ENCODE peak calls at places on chromosome 13, in five cellular contexts. M is IMR-90, H is GM12878, U is SK-N-SH, Z is K562. Y is an unnamed sample.

GRCh38 chr13:47843005-47843404 is 158.1 kb downstream of the SUCLA2 start:
- DNase-seq in M (no peak), H (no peak), U (no peak), Z (no peak), Y (no peak)

GRCh38 chr13:29436721-29437250 is 158.7 kb downstream of the SLC7A1 start:
- DNase-seq in M (no peak), H (no peak), U (no peak), Z (no peak), Y (no peak)

GRCh38 chr13:50401721-50402510 is 386.7 kb downstream of the KCNRG start:
- DNase-seq in M (peak), H (no peak), U (no peak), Z (no peak), Y (no peak)

GRCh38 chr13:53069800-53070199 is 41.2 kb downstream of the OLFM4 start:
- DNase-seq in M (no peak), H (no peak), U (no peak), Z (no peak), Y (no peak)

GRCh38 chr13:28494537-28494860 is 429 bp downstream of the FLT1 start:
- DNase-seq in M (no peak), H (no peak), U (no peak), Z (no peak), Y (no peak)

GRCh38 chr13:95588721-95589120 is 36.2 kb downstream of the CLDN10 start:
- DNase-seq in M (peak), H (no peak), U (no peak), Z (no peak), Y (no peak)

GRCh38 chr13:81781471-81781870 is 1440.5 kb upstream of the SPRY2 start:
- DNase-seq in M (no peak), H (no peak), U (no peak), Z (no peak), Y (no peak)

GRCh38 chr13:28494861-28495585 is at the start of gene FLT1:
- DNase-seq in M (peak), H (no peak), U (peak), Z (no peak), Y (no peak)

GRCh38 chr13:114079601-114080536 is 52.6 kb downstream of the RASA3 start:
- DNase-seq in M (no peak), H (no peak), U (no peak), Z (no peak), Y (no peak)

GRCh38 chr13:20988909-20989735 is 72.3 kb downstream of the LATS2 start:
- DNase-seq in M (no peak), H (no peak), U (no peak), Z (no peak), Y (no peak)

GRCh38 chr13:23992722-23993438 is 95.6 kb upstream of the C1QTNF9B start:
- DNase-seq in M (no peak), H (no peak), U (no peak), Z (no peak), Y (no peak)

GRCh38 chr13:92721610-92722009 is 505.0 kb upstream of the GPC6 start:
- DNase-seq in M (no peak), H (no peak), U (no peak), Z (no peak), Y (no peak)

GRCh38 chr13:113291997-113292862 is 4.8 kb upstream of the LAMP1 start:
- DNase-seq in M (peak), H (no peak), U (peak), Z (peak), Y (no peak)

GRCh38 chr13:20439261-20439660 is 86.4 kb downstream of the CRYL1 start:
- DNase-seq in M (no peak), H (no peak), U (no peak), Z (no peak), Y (no peak)

GRCh38 chr13:95605426-95606125 is 38.9 kb downstream of the DZIP1 start:
- DNase-seq in M (no peak), H (no peak), U (no peak), Z (no peak), Y (no peak)

GRCh38 chr13:48853381-48854102 is 122.2 kb upstream of the FNDC3A start:
- DNase-seq in M (peak), H (no peak), U (no peak), Z (no peak), Y (no peak)

GRCh38 chr13:49399801-49400472 is 43.9 kb downstream of the CAB39L start:
- DNase-seq in M (no peak), H (no peak), U (no peak), Z (no peak), Y (no peak)

GRCh38 chr13:74230984-74231443 is 96.8 kb upstream of the KLF12 start:
- DNase-seq in M (no peak), H (no peak), U (no peak), Z (no peak), Y (no peak)

GRCh38 chr13:112142401-112142930 is 75.5 kb downstream of the SOX1 start:
- DNase-seq in M (no peak), H (no peak), U (no peak), Z (no peak), Y (no peak)

GRCh38 chr13:112141643-112142400 is 74.9 kb downstream of the SOX1 start:
- DNase-seq in M (no peak), H (no peak), U (no peak), Z (no peak), Y (no peak)

GRCh38 chr13:112143753-112144615 is 77.0 kb downstream of the SOX1 start:
- DNase-seq in M (no peak), H (no peak), U (no peak), Z (no peak), Y (no peak)

GRCh38 chr13:112144616-112145220 is 77.8 kb downstream of the SOX1 start:
- DNase-seq in M (no peak), H (no peak), U (no peak), Z (no peak), Y (no peak)

DNA sequence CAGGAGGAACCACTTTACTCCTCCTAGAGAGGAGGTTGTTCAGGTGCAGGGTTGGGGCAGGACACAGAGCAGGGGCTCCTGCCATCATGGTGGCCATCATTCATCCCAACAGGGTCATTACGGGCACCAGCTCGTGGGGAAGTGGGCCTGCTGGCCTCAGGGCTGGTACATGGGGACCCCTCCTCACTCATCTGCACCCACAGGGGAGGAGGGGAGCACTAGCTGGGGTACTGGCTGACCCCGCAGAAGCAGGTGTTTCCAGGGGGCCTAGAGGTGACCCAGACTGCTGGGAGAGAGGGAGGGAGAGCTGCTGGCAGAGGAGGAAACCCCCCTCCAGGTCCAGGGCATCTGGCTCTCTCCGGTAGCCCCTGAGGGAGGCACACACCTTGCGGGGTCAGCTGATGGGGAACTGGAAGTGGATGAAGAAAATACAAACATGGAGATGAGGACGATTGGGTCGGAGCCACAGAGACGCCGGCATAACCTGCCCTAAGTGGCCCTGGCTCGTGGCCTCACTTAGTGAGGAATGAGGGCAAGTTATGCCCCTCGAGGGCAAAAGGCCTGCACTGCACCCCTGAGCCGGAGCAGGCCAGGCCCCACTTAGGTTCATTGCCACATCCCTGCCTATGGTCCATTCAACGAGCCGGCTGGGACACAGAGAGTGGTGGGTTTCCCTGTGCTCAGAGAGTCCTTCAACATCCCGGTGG is 76.2 kb downstream of the SOX1 start:
- DNase-seq in M (no peak), H (no peak), U (no peak), Z (no peak), Y (no peak)
- TF ChIP-seq RCOR1 in M (no peak), H (no peak), U (no peak), Z (no peak), Y (no peak)

GRCh38 chr13:106916329-106916728 is 348.4 kb upstream of the ARGLU1 start:
- DNase-seq in M (no peak), H (no peak), U (no peak), Z (no peak), Y (no peak)
- TF ChIP-seq RCOR1 in M (no peak), H (no peak), U (no peak), Z (no peak), Y (no peak)

GRCh38 chr13:94417294-94417693 is 62.2 kb downstream of the DCT start:
- DNase-seq in M (no peak), H (no peak), U (no peak), Z (no peak), Y (no peak)
- TF ChIP-seq RCOR1 in M (no peak), H (no peak), U (no peak), Z (no peak), Y (no peak)

GRCh38 chr13:25286308-25286968 is 850 bp downstream of the MTMR6 start:
- DNase-seq in M (peak), H (no peak), U (peak), Z (no peak), Y (no peak)
- TF ChIP-seq RCOR1 in M (no peak), H (no peak), U (no peak), Z (no peak), Y (no peak)

GRCh38 chr13:65090191-65090590 is 2139.9 kb downstream of the PCDH9 start:
- DNase-seq in M (no peak), H (no peak), U (no peak), Z (no peak), Y (no peak)
- TF ChIP-seq RCOR1 in M (no peak), H (no peak), U (no peak), Z (no peak), Y (no peak)

DNA sequence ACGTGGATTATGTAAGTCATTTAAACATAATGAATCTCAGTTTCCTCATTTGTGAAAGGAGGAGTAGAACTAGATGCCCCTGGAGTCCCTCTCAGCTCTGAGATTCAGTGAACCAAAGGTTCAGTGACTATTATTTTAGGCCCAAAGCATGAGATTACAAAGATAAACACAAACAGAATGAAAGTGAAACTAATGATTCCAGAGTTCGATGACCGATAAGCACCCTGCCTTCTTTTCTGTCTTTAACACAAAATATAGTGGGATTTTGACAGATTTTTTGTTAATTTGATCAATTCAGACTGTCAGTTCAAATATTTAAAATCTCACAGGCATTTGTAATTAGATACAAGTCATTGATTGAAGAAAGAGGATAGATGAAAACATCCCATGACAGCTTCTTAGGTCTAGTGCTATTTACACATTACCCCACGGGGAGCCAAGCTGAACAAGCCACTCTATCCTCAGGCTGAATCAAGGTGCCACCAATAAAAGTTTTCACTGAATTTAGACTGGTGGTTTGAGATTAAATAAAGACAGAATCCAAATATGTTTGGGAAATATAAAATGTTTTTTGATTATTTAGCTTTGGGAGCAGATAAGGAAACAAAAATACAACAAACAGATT is 64.6 kb upstream of the RAP2A start:
- DNase-seq in M (no peak), H (no peak), U (no peak), Z (no peak), Y (no peak)
- TF ChIP-seq RCOR1 in M (no peak), H (no peak), U (no peak), Z (no peak), Y (no peak)

GRCh38 chr13:31207630-31208549 is 8.1 kb downstream of the B3GLCT start:
- DNase-seq in M (peak), H (no peak), U (no peak), Z (no peak), Y (no peak)
- TF ChIP-seq RCOR1 in M (no peak), H (no peak), U (no peak), Z (no peak), Y (no peak)

GRCh38 chr13:98215508-98215907 is 38.4 kb upstream of the RNF113B start:
- DNase-seq in M (no peak), H (no peak), U (no peak), Z (no peak), Y (no peak)

GRCh38 chr13:98216135-98216565 is 39.1 kb upstream of the RNF113B start:
- DNase-seq in M (peak), H (no peak), U (peak), Z (no peak), Y (peak)

GRCh38 chr13:98216711-98217110 is 39.6 kb upstream of the RNF113B start:
- DNase-seq in M (peak), H (peak), U (no peak), Z (no peak), Y (no peak)

GRCh38 chr13:98214707-98215106 is 37.6 kb upstream of the RNF113B start:
- DNase-seq in M (no peak), H (no peak), U (no peak), Z (no peak), Y (no peak)

DNA sequence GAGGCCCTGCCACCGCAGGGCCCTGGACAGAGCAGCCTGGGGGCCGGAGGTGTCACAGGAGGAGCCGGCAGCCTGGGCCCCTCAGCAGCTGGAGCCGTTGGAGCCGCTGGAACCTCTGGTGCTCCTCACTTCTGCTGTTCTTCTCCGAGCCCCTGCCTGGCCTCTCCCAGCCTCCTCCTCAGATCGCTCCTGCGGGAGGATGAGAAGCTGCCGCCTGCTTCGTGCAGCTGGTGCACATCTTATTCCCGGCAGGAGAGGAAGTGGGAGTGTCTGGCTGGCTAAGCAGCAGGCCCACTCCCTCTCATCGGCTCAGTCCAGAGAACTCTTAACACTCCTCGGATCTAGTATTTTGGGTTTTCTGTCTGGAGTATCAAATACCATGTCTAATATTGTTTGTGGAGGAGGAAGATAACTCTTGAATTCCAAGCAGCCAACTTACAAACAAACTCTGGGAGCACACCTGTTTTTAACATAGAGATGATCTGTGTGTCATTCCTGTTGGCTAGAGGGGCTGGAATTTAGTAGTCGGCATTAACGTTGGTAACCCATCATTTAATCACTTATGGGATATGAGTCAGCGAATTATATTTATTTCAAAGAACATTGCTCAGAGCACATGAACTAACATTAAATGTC is 37.1 kb upstream of the RNF113B start:
- DNase-seq in M (peak), H (no peak), U (no peak), Z (no peak), Y (no peak)
- TF ChIP-seq RCOR1 in M (peak), H (no peak), U (no peak), Z (no peak), Y (no peak)